ENCODE peak calls at places on chromosomes 12 and 14, in seven cellular contexts. Q, J, W, K, I, O and D are unnamed samples.

GRCh38 chr12:79635676-79636075 is 55.1 kb downstream of the PAWR start:
- DNase-seq in I (no peak), J (no peak), K (no peak), Q (no peak), O (no peak), W (no peak), D (no peak)

GRCh38 chr14:33457617-33458016 is 493.3 kb downstream of the EGLN3 start:
- DNase-seq in I (no peak), O (no peak), Q (no peak), J (no peak), K (no peak), W (no peak), D (no peak)

GRCh38 chr12:24705741-24706358 is 243.1 kb downstream of the BCAT1 start:
- DNase-seq in O (no peak), J (no peak), K (no peak), Q (no peak), W (no peak), I (no peak), D (no peak)

GRCh38 chr12:75981773-75982564 is 49.6 kb downstream of the PHLDA1 start:
- DNase-seq in J (no peak), W (no peak), K (no peak), Q (peak), I (no peak), O (peak), D (no peak)

GRCh38 chr12:50574621-50575348 is 70.0 kb downstream of the DIP2B start:
- DNase-seq in W (no peak), I (no peak), O (no peak), K (no peak), J (no peak), Q (no peak), D (no peak)

GRCh38 chr12:81627336-81628189 is 131.6 kb downstream of the PPFIA2 start:
- DNase-seq in Q (no peak), I (peak), K (no peak), J (no peak), O (peak), W (no peak), D (no peak)

GRCh38 chr12:90628213-90628612 is 326.8 kb downstream of the CCER1 start:
- DNase-seq in K (no peak), W (no peak), O (no peak), J (no peak), I (no peak), Q (no peak), D (no peak)

GRCh38 chr14:65847065-65847847 is 434.7 kb downstream of the FUT8 start:
- DNase-seq in I (no peak), Q (no peak), W (no peak), J (no peak), K (peak), O (no peak), D (no peak)

GRCh38 chr14:70714055-70714550 is 72.4 kb downstream of the TTC9 start:
- DNase-seq in W (no peak), Q (no peak), K (no peak), O (peak), J (no peak), I (peak), D (peak)

GRCh38 chr12:26768611-26769603 is 64.1 kb downstream of the ITPR2 start:
- DNase-seq in W (no peak), Q (no peak), O (peak), J (no peak), K (no peak), I (no peak), D (no peak)

GRCh38 chr12:541676-542289 is 82.0 kb downstream of the B4GALNT3 start:
- DNase-seq in J (no peak), O (no peak), Q (peak), W (no peak), I (no peak), K (no peak), D (no peak)

GRCh38 chr12:125065021-125065752 is at the start of gene AACS:
- DNase-seq in O (peak), Q (peak), K (peak), I (peak), W (peak), J (no peak), D (peak)

GRCh38 chr14:105475269-105475915 is 771 bp downstream of the CRIP2 start:
- DNase-seq in Q (peak), I (no peak), O (no peak), K (peak), J (no peak), W (no peak), D (no peak)

GRCh38 chr14:40447032-40447431 is 1014.8 kb upstream of the FBXO33 start:
- DNase-seq in O (no peak), W (no peak), I (no peak), K (no peak), Q (no peak), J (no peak), D (no peak)

GRCh38 chr14:58428011-58428807 is 690 bp downstream of the KIAA0586 start:
- DNase-seq in K (no peak), W (no peak), J (no peak), O (peak), Q (no peak), I (no peak), D (no peak)

GRCh38 chr14:103118663-103119404 is 4.4 kb upstream of the TNFAIP2 start:
- DNase-seq in K (no peak), I (no peak), O (no peak), W (no peak), J (no peak), Q (peak), D (no peak)

GRCh38 chr12:131250028-131250950 is 296.6 kb downstream of the ADGRD1 start:
- DNase-seq in K (peak), O (peak), J (no peak), W (no peak), Q (no peak), I (no peak), D (no peak)

GRCh38 chr12:89253483-89253882 is 98.8 kb downstream of the DUSP6 start:
- DNase-seq in J (no peak), K (no peak), I (peak), W (no peak), O (no peak), Q (no peak), D (no peak)

GRCh38 chr14:68789002-68789797 is 3.7 kb downstream of the ZFP36L1 start:
- DNase-seq in Q (peak), O (peak), K (peak), J (peak), W (peak), I (no peak), D (peak)

GRCh38 chr14:59482471-59483331 is 1.5 kb downstream of the L3HYPDH start:
- DNase-seq in I (no peak), K (no peak), Q (peak), O (peak), W (no peak), J (no peak), D (no peak)

GRCh38 chr12:20885116-20885515 is 74.6 kb downstream of the SLCO1B3 start:
- DNase-seq in W (no peak), I (no peak), K (no peak), Q (no peak), O (peak), J (no peak), D (no peak)

GRCh38 chr14:91177797-91178147 is 63.9 kb downstream of the DGLUCY start:
- DNase-seq in W (no peak), O (no peak), K (no peak), Q (no peak), J (no peak), I (no peak), D (no peak)

GRCh38 chr12:24853588-24853987 is 95.3 kb downstream of the BCAT1 start:
- DNase-seq in K (no peak), J (no peak), W (no peak), I (no peak), Q (no peak), O (no peak), D (no peak)

GRCh38 chr12:58346032-58346632 is 404.8 kb downstream of the ATP23 start:
- DNase-seq in I (no peak), O (peak), W (no peak), Q (no peak), J (no peak), K (no peak), D (no peak)

GRCh38 chr12:57758566-57759359 is 3.9 kb downstream of the MARCHF9 start:
- DNase-seq in W (no peak), K (no peak), I (no peak), J (no peak), Q (no peak), O (no peak), D (no peak)

GRCh38 chr12:103586132-103586531 is 941 bp upstream of the STAB2 start:
- DNase-seq in O (no peak), W (no peak), Q (no peak), J (no peak), I (no peak), K (no peak), D (no peak)
- TF ChIP-seq CTCF in O (peak), W (no peak), Q (no peak), J (no peak), I (peak), K (no peak), D (no peak)

GRCh38 chr12:19869413-19869812 is 430.1 kb downstream of the AEBP2 start:
- DNase-seq in W (no peak), K (no peak), O (no peak), J (no peak), Q (no peak), I (no peak), D (no peak)
- TF ChIP-seq CTCF in W (no peak), K (no peak), O (no peak), J (no peak), Q (no peak), I (no peak), D (no peak)

DNA sequence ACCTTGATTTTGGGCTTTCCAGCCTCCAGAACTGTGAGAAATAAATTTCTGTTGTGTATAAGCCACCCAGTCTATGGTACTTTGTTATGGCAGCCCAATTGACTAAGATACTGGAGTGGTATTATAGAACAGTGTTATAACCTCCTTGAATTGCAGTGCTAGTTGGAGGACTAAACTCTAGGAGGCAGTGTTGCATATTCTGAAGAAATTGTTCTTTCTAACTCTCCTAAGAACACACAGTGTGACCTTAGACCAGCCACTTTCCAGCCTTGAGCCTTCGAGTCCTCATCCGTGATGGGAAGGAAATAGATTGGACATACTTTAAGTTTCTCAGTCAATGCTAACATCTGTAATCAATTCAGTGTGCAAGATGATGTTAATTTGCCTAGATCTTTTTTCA is 22.4 kb upstream of the LRRC10 start:
- DNase-seq in Q (no peak), I (no peak), K (no peak), J (no peak), W (no peak), O (peak), D (no peak)
- TF ChIP-seq CTCF in Q (no peak), I (peak), K (no peak), J (no peak), W (peak), O (peak), D (no peak)

DNA sequence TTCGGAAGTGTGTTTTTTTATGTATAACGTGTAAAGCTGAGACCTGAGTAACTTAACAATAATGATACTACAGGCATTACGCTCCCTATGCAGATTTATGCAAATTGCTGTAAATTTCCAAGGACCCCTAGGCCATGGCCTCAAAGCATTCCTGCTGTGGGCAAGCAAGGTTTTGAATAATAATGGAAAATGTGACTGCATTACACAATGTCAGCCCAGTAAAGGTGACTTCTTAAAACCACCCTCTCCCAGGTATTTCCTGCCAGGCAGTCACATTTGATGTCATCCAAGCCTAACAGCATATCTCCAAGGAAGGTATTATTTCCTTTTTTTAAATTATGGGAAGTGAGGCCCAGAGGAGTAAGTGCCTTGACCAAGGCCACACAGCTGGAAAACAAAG is 621.0 kb downstream of the BCL11B start:
- DNase-seq in I (no peak), O (no peak), K (no peak), W (no peak), Q (no peak), J (no peak), D (no peak)
- TF ChIP-seq CTCF in I (no peak), O (no peak), K (no peak), W (no peak), Q (no peak), J (no peak), D (no peak)

GRCh38 chr14:95477411-95478089 is 38.9 kb downstream of the SYNE3 start:
- DNase-seq in Q (no peak), K (no peak), J (no peak), O (no peak), W (no peak), I (peak), D (no peak)

GRCh38 chr14:95476747-95477146 is 39.7 kb downstream of the SYNE3 start:
- DNase-seq in K (no peak), J (no peak), O (no peak), I (no peak), W (no peak), Q (no peak), D (no peak)

GRCh38 chr14:95479494-95479893 is 37.0 kb downstream of the SYNE3 start:
- DNase-seq in K (no peak), Q (no peak), O (no peak), W (no peak), J (no peak), I (no peak), D (no peak)

GRCh38 chr14:95478818-95479217 is 37.6 kb downstream of the SYNE3 start:
- DNase-seq in K (no peak), Q (no peak), J (no peak), I (no peak), O (no peak), W (no peak), D (no peak)

DNA sequence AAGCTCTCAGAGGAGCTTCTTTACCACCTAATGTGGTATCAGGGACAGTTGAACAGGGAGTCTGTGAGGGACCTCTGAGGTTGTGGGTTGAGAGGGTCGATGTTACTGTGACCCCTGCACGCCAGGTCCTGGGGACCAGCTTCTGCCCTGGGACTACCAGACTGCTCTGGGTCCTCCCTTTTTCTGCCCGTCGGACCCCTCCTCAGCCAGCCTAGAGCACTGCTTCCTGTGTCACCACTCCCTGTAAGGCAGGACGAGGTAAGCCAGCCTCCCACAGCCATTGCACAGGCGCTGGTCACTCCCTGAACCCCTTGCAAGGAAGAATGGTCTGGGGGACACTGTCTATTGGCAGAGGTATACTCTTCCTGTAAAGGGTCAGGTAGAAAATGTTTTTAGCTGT is 38.1 kb downstream of the SYNE3 start:
- DNase-seq in J (no peak), K (no peak), Q (no peak), O (no peak), I (no peak), W (no peak), D (no peak)
- TF ChIP-seq CTCF in J (no peak), K (no peak), Q (no peak), O (no peak), I (no peak), W (no peak), D (no peak)

DNA sequence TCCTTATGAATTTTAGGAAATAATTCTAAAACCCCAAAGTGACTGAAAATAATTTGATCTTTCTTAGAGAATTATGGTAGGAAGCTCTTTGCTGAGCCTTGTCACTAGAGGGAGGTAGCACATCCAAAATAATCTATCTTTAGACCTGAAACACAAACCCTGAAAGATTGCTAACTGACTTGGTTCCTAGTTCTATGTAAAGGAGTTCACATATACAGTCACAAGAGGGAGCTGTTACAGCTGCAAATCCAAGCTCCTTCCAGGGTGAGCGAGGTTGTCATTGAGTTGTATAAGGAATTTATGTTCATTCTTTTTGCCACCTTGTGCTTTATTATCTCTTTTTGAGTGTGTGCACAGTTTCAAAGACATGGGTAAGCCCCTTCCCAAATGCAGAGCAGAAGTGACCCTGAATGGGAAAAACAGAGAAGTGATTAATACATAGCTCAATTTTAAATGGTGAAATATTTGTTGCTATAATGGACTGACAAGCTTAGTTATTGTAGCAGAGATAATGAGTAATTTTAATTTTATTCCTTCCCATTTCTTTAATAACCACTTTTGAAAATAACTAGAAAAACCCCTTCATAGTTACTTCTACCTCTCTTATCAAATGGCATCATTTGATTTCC is 387.9 kb downstream of the DAD1 start:
- DNase-seq in O (peak), K (no peak), I (peak), Q (no peak), W (no peak), J (no peak), D (no peak)
- TF ChIP-seq CTCF in O (peak), K (no peak), I (peak), Q (peak), W (peak), J (no peak), D (peak)

GRCh38 chr14:104256025-104256424 is 117.6 kb downstream of the KIF26A start:
- DNase-seq in K (no peak), W (peak), O (no peak), Q (no peak), J (no peak), I (no peak), D (no peak)

GRCh38 chr14:104252256-104253215 is 114.1 kb downstream of the KIF26A start:
- DNase-seq in I (no peak), W (peak), Q (no peak), J (no peak), K (peak), O (no peak), D (no peak)

GRCh38 chr14:104254735-104255400 is 116.5 kb downstream of the KIF26A start:
- DNase-seq in W (peak), J (no peak), K (no peak), O (no peak), Q (no peak), I (no peak), D (no peak)

GRCh38 chr14:104253901-104254353 is 115.5 kb downstream of the KIF26A start:
- DNase-seq in K (no peak), I (no peak), W (peak), Q (no peak), O (no peak), J (no peak), D (no peak)

GRCh38 chr14:104253223-104253822 is 114.9 kb downstream of the KIF26A start:
- DNase-seq in Q (no peak), W (peak), I (no peak), K (no peak), O (no peak), J (no peak), D (no peak)
- TF ChIP-seq CTCF in Q (no peak), W (no peak), I (no peak), K (no peak), O (no peak), J (no peak), D (no peak)

DNA sequence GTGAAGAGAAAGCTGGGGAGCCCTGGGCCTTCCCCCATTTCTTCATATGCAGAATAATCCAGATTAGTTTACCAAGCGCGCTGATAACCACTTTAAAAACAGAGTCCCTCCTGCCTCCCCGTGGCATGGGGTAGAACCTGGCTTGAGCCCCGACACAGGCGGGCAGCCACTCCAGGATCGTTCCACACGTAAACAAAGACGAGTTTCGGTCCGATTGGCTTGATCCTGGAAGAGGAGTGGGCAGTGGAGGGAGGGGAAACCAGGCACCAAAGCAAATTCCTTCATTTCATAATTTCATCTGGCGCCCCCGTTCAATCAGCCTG is 909 bp upstream of the GPRC5A start:
- DNase-seq in J (no peak), O (no peak), Q (no peak), K (no peak), W (no peak), I (no peak), D (no peak)
- TF ChIP-seq CTCF in J (no peak), O (no peak), Q (no peak), K (no peak), W (no peak), I (no peak), D (no peak)